ENCODE peak calls at places on chromosomes 7 and 10, in ten cellular contexts. One of them, this sample, is unnamed.

GRCh38 chr7:92131093-92131492 is 3.2 kb downstream of the CYP51A1 start:
- DNase-seq in OCI-LY7: no peak
- DNase-seq in spleen: no peak
- DNase-seq in lower lobe of right lung: no peak
- DNase-seq in LNCaP clone FGC: no peak
- DNase-seq in fibroblast of lung: no peak
- DNase-seq in astrocyte of the cerebellum: no peak
- DNase-seq in sigmoid colon: no peak
- DNase-seq in fibroblast of pulmonary artery: no peak
- DNase-seq in thoracic aorta: no peak
- DNase-seq in this sample: no peak

GRCh38 chr10:78316451-78316931 is 282.8 kb downstream of the RPS24 start:
- DNase-seq in sigmoid colon: peak
- DNase-seq in LNCaP clone FGC: peak
- DNase-seq in OCI-LY7: no peak
- DNase-seq in thoracic aorta: no peak
- DNase-seq in fibroblast of pulmonary artery: no peak
- DNase-seq in spleen: no peak
- DNase-seq in lower lobe of right lung: no peak
- DNase-seq in astrocyte of the cerebellum: no peak
- DNase-seq in fibroblast of lung: peak
- DNase-seq in this sample: no peak

GRCh38 chr7:130210181-130210935 is 2.7 kb downstream of the SSMEM1 start:
- DNase-seq in astrocyte of the cerebellum: peak
- DNase-seq in thoracic aorta: no peak
- DNase-seq in fibroblast of pulmonary artery: no peak
- DNase-seq in sigmoid colon: no peak
- DNase-seq in LNCaP clone FGC: no peak
- DNase-seq in fibroblast of lung: peak
- DNase-seq in spleen: no peak
- DNase-seq in OCI-LY7: no peak
- DNase-seq in lower lobe of right lung: no peak
- DNase-seq in this sample: no peak

GRCh38 chr10:3782099-3782455 is 2.9 kb downstream of the KLF6 start:
- DNase-seq in sigmoid colon: no peak
- DNase-seq in OCI-LY7: no peak
- DNase-seq in spleen: no peak
- DNase-seq in LNCaP clone FGC: no peak
- DNase-seq in thoracic aorta: no peak
- DNase-seq in lower lobe of right lung: no peak
- DNase-seq in fibroblast of lung: no peak
- DNase-seq in astrocyte of the cerebellum: no peak
- DNase-seq in fibroblast of pulmonary artery: no peak
- DNase-seq in this sample: no peak

GRCh38 chr7:155230169-155230593 is 67.5 kb upstream of the INSIG1 start:
- DNase-seq in LNCaP clone FGC: no peak
- DNase-seq in astrocyte of the cerebellum: peak
- DNase-seq in lower lobe of right lung: no peak
- DNase-seq in OCI-LY7: no peak
- DNase-seq in spleen: peak
- DNase-seq in fibroblast of pulmonary artery: peak
- DNase-seq in fibroblast of lung: peak
- DNase-seq in thoracic aorta: no peak
- DNase-seq in sigmoid colon: peak
- DNase-seq in this sample: peak

GRCh38 chr7:108016841-108017775 is 14.1 kb upstream of the LAMB1 start:
- DNase-seq in astrocyte of the cerebellum: no peak
- DNase-seq in OCI-LY7: peak
- DNase-seq in sigmoid colon: no peak
- DNase-seq in thoracic aorta: no peak
- DNase-seq in spleen: no peak
- DNase-seq in LNCaP clone FGC: no peak
- DNase-seq in fibroblast of lung: peak
- DNase-seq in lower lobe of right lung: no peak
- DNase-seq in fibroblast of pulmonary artery: peak
- DNase-seq in this sample: no peak

GRCh38 chr10:97169911-97170693 is 15.7 kb downstream of the SLIT1 start:
- DNase-seq in spleen: peak
- DNase-seq in OCI-LY7: no peak
- DNase-seq in astrocyte of the cerebellum: no peak
- DNase-seq in fibroblast of pulmonary artery: no peak
- DNase-seq in sigmoid colon: no peak
- DNase-seq in LNCaP clone FGC: peak
- DNase-seq in fibroblast of lung: no peak
- DNase-seq in lower lobe of right lung: no peak
- DNase-seq in thoracic aorta: no peak
- DNase-seq in this sample: no peak

GRCh38 chr10:110498982-110499795 is 1.5 kb downstream of the DUSP5 start:
- DNase-seq in astrocyte of the cerebellum: no peak
- DNase-seq in fibroblast of pulmonary artery: peak
- DNase-seq in spleen: peak
- DNase-seq in lower lobe of right lung: no peak
- DNase-seq in fibroblast of lung: peak
- DNase-seq in OCI-LY7: peak
- DNase-seq in sigmoid colon: no peak
- DNase-seq in LNCaP clone FGC: no peak
- DNase-seq in thoracic aorta: no peak
- DNase-seq in this sample: no peak

GRCh38 chr10:61903991-61904350 is 2.5 kb downstream of the ARID5B start:
- DNase-seq in thoracic aorta: no peak
- DNase-seq in LNCaP clone FGC: peak
- DNase-seq in OCI-LY7: no peak
- DNase-seq in astrocyte of the cerebellum: no peak
- DNase-seq in fibroblast of lung: no peak
- DNase-seq in sigmoid colon: no peak
- DNase-seq in fibroblast of pulmonary artery: no peak
- DNase-seq in lower lobe of right lung: no peak
- DNase-seq in spleen: no peak
- DNase-seq in this sample: no peak

GRCh38 chr10:61903184-61903990 is 1.9 kb downstream of the ARID5B start:
- DNase-seq in astrocyte of the cerebellum: no peak
- DNase-seq in OCI-LY7: peak
- DNase-seq in sigmoid colon: peak
- DNase-seq in lower lobe of right lung: peak
- DNase-seq in LNCaP clone FGC: no peak
- DNase-seq in fibroblast of pulmonary artery: peak
- DNase-seq in thoracic aorta: no peak
- DNase-seq in spleen: peak
- DNase-seq in fibroblast of lung: peak
- DNase-seq in this sample: no peak

GRCh38 chr10:61905446-61905725 is 3.9 kb downstream of the ARID5B start:
- DNase-seq in thoracic aorta: no peak
- DNase-seq in spleen: no peak
- DNase-seq in astrocyte of the cerebellum: no peak
- DNase-seq in sigmoid colon: no peak
- DNase-seq in LNCaP clone FGC: no peak
- DNase-seq in OCI-LY7: no peak
- DNase-seq in fibroblast of lung: no peak
- DNase-seq in fibroblast of pulmonary artery: no peak
- DNase-seq in lower lobe of right lung: no peak
- DNase-seq in this sample: no peak

GRCh38 chr10:61905837-61906236 is 4.3 kb downstream of the ARID5B start:
- DNase-seq in spleen: no peak
- DNase-seq in astrocyte of the cerebellum: no peak
- DNase-seq in lower lobe of right lung: no peak
- DNase-seq in fibroblast of pulmonary artery: no peak
- DNase-seq in thoracic aorta: no peak
- DNase-seq in sigmoid colon: no peak
- DNase-seq in fibroblast of lung: no peak
- DNase-seq in LNCaP clone FGC: no peak
- DNase-seq in OCI-LY7: no peak
- DNase-seq in this sample: no peak

DNA sequence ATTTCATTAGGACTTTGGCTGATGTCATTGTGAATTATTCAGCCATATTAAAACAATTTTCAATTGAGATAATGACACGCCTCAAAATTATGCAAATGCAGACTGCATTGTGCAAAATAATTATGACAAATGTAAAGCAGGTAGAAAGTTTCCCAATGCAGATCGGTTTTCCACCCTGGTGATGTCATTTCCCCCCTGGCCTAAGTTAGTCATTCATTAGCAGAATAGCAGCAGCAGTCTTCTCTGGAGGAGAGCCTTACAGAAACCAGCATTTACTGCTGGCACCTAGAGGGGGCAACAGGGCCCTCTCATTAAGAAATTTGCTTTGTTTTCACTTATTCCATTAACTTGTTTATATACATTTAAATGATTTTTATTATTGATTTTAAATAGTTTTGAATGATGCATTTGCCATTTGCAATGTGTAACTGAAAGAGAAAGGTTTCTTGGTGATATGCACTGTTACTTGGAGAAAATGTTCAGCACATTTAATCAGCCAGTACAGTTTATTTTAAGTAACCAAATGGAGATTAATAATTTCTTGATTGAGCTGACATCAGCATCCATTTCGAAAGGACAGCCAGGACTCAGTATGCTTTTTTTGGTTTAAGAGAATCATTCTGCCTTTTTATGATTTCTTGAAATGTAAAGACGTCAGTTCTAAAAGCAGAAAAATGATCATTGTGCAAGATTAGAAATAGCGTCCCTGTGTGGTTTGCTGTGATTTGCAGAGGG is 3.4 kb downstream of the ARID5B start:
- DNase-seq in thoracic aorta: no peak
- DNase-seq in OCI-LY7: peak
- DNase-seq in LNCaP clone FGC: no peak
- DNase-seq in fibroblast of lung: peak
- DNase-seq in astrocyte of the cerebellum: no peak
- DNase-seq in sigmoid colon: no peak
- DNase-seq in lower lobe of right lung: no peak
- DNase-seq in spleen: no peak
- DNase-seq in fibroblast of pulmonary artery: peak
- DNase-seq in this sample: no peak
- TF ChIP-seq CTCF in thoracic aorta: no peak
- TF ChIP-seq CTCF in OCI-LY7: peak
- TF ChIP-seq CTCF in LNCaP clone FGC: peak
- TF ChIP-seq CTCF in fibroblast of lung: peak
- TF ChIP-seq CTCF in astrocyte of the cerebellum: peak
- TF ChIP-seq CTCF in sigmoid colon: no peak
- TF ChIP-seq CTCF in lower lobe of right lung: no peak
- TF ChIP-seq CTCF in spleen: no peak
- TF ChIP-seq CTCF in fibroblast of pulmonary artery: peak
- TF ChIP-seq CTCF in this sample: peak

DNA sequence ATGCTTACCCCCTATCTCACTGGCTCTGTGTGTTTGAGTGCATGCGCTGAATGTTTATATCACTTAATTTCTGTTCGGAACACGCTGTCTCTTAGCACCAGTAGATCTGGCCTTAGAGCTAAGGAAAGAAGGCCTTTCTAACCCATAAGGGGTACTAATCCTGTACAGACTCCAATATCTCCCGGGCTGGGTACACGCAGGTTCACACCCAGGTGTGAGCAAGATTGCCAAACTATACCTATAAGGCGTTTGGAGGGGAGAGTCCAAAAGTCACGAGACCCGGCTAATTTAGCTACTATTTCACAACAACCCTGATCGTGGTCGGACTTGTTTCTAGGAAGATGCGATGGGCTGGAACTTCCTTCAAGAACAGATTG is 727 bp upstream of the PDSS1 start:
- DNase-seq in astrocyte of the cerebellum: no peak
- DNase-seq in fibroblast of pulmonary artery: peak
- DNase-seq in LNCaP clone FGC: peak
- DNase-seq in lower lobe of right lung: no peak
- DNase-seq in OCI-LY7: no peak
- DNase-seq in spleen: no peak
- DNase-seq in sigmoid colon: no peak
- DNase-seq in fibroblast of lung: no peak
- DNase-seq in thoracic aorta: no peak
- DNase-seq in this sample: no peak
- H3K4me3 ChIP-seq in astrocyte of the cerebellum: peak
- H3K4me3 ChIP-seq in fibroblast of pulmonary artery: peak
- H3K4me3 ChIP-seq in LNCaP clone FGC: peak
- H3K4me3 ChIP-seq in lower lobe of right lung: peak
- H3K4me3 ChIP-seq in OCI-LY7: peak
- H3K4me3 ChIP-seq in spleen: peak
- H3K4me3 ChIP-seq in sigmoid colon: peak
- H3K4me3 ChIP-seq in fibroblast of lung: peak
- H3K4me3 ChIP-seq in thoracic aorta: peak
- H3K4me3 ChIP-seq in this sample: peak

DNA sequence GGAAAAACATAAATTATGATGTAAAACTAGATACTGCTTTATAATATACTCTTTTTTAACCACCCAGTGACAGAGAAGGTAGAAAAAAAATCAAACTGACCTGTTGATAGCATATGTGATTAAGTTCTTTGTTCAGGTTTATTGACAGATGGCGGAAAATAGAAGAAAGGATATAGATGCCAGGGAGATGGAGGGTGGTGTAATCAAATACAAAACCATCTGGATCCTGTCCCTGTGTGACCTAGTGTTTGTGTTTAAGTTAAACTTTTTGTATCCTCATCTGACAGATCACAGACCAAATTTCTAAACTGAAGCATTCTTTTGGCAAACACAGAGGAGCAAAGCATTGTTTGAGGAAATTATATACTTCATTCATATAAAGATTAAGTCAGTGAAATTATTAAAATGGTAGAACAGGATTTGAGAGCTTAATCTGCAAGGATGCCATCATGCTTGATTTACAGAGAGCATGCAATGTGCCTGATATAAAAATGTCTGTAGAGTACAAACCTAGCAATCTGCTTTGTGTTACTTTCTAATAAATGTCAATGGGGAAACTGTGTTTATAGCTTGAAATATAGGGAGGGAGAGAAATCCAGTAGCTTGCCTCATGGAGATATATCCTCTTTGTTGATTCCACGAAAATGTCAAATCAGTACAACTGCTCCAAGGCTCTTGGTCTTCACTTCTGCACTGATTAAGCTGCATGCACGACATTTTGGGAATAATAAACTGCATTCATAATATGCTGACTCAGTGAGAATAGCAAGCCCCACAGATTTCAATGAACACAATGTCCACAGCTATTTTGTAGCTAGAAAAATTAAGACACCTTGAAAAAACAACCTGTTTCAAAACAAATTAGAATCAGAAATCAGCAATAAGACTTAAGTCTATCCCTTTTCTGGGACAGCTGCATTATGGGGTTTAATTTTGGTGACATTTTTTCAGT is 39.0 kb downstream of the SEM1 start:
- DNase-seq in lower lobe of right lung: no peak
- DNase-seq in fibroblast of pulmonary artery: no peak
- DNase-seq in sigmoid colon: no peak
- DNase-seq in astrocyte of the cerebellum: no peak
- DNase-seq in spleen: no peak
- DNase-seq in fibroblast of lung: no peak
- DNase-seq in thoracic aorta: no peak
- DNase-seq in OCI-LY7: no peak
- DNase-seq in LNCaP clone FGC: peak
- DNase-seq in this sample: no peak
- TF ChIP-seq CTCF in lower lobe of right lung: no peak
- TF ChIP-seq CTCF in fibroblast of pulmonary artery: no peak
- TF ChIP-seq CTCF in sigmoid colon: no peak
- TF ChIP-seq CTCF in astrocyte of the cerebellum: no peak
- TF ChIP-seq CTCF in spleen: no peak
- TF ChIP-seq CTCF in fibroblast of lung: no peak
- TF ChIP-seq CTCF in thoracic aorta: no peak
- TF ChIP-seq CTCF in OCI-LY7: no peak
- TF ChIP-seq CTCF in LNCaP clone FGC: no peak
- TF ChIP-seq CTCF in this sample: no peak

DNA sequence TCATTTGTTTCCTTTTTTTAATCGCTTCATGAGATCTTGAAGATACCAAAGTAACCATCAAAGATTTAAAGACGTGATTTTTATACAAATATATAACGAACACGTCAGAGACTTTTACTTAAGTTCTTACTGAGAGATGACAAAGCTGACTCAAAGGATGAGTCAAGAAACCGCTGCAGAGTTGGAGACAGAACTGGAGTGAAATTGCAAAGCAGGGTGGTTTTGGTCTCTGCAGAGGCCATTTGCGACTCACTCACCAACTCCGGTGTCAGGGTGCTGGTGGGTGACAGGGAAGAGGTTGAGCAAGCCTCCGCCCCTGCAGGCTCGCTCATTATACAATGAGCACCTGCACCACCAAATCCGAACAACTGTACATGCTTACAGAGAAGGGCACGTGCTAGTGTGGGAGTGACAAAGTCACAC is 75.2 kb downstream of the DNAJB6 start:
- DNase-seq in lower lobe of right lung: peak
- DNase-seq in LNCaP clone FGC: no peak
- DNase-seq in fibroblast of lung: peak
- DNase-seq in astrocyte of the cerebellum: peak
- DNase-seq in sigmoid colon: no peak
- DNase-seq in spleen: peak
- DNase-seq in thoracic aorta: no peak
- DNase-seq in OCI-LY7: no peak
- DNase-seq in fibroblast of pulmonary artery: peak
- DNase-seq in this sample: peak
- H3K4me3 ChIP-seq in lower lobe of right lung: no peak
- H3K4me3 ChIP-seq in LNCaP clone FGC: no peak
- H3K4me3 ChIP-seq in fibroblast of lung: no peak
- H3K4me3 ChIP-seq in astrocyte of the cerebellum: no peak
- H3K4me3 ChIP-seq in sigmoid colon: no peak
- H3K4me3 ChIP-seq in spleen: no peak
- H3K4me3 ChIP-seq in thoracic aorta: no peak
- H3K4me3 ChIP-seq in OCI-LY7: no peak
- H3K4me3 ChIP-seq in fibroblast of pulmonary artery: no peak
- H3K4me3 ChIP-seq in this sample: no peak